ENCODE peak calls at places on chromosomes 16 and 17, in five cellular contexts. V is breast epithelium, G is MCF 10A, C is GM20000, F is thoracic aorta. I is an unnamed sample.

GRCh38 chr16:28873543-28874201 is 4.6 kb upstream of the ATP2A1 start:
- DNase-seq in F (no peak), V (no peak), C (peak; percentile 81), G (peak; percentile 30), I (no peak)

GRCh38 chr17:34650361-34650760 is 71.0 kb downstream of the TMEM132E start:
- DNase-seq in F (no peak), C (no peak), V (no peak), G (no peak), I (no peak)

GRCh38 chr17:9009096-9009495 is 12.2 kb upstream of the NTN1 start:
- DNase-seq in V (no peak), G (no peak), F (no peak), C (no peak), I (no peak)

GRCh38 chr17:9044796-9045470 is 23.6 kb downstream of the NTN1 start:
- DNase-seq in V (no peak), F (no peak), C (no peak), G (no peak), I (no peak)

GRCh38 chr17:79202476-79202875 is 127.9 kb downstream of the ENGASE start:
- DNase-seq in C (no peak), V (no peak), G (no peak), F (no peak), I (no peak)

GRCh38 chr17:55426851-55427586 is 5.4 kb upstream of the MMD start:
- DNase-seq in F (no peak), G (peak; percentile 56), V (no peak), C (peak; percentile 49), I (no peak)

GRCh38 chr17:35540589-35541404 is 3.3 kb upstream of the SLFN12L start:
- DNase-seq in C (peak; percentile 30), G (peak; percentile 27), F (no peak), V (no peak), I (no peak)

GRCh38 chr16:17304124-17304813 is 166.5 kb downstream of the XYLT1 start:
- DNase-seq in G (no peak), F (no peak), C (no peak), V (peak; percentile 76), I (no peak)

GRCh38 chr17:3889613-3890012 is 3.2 kb downstream of the CAMKK1 start:
- DNase-seq in G (no peak), V (no peak), F (no peak), C (no peak), I (no peak)

GRCh38 chr16:62213763-62214162 is 177.5 kb upstream of the CDH8 start:
- DNase-seq in V (no peak), C (no peak), G (no peak), F (no peak), I (no peak)

GRCh38 chr16:55671206-55671973 is 15.6 kb downstream of the SLC6A2 start:
- DNase-seq in C (no peak), V (no peak), F (no peak), G (no peak), I (no peak)

GRCh38 chr17:29582767-29583166 is 6.7 kb downstream of the GIT1 start:
- DNase-seq in G (no peak), C (no peak), V (no peak), F (no peak), I (no peak)

GRCh38 chr16:16105646-16106045 is 117.6 kb downstream of the ABCC6 start:
- DNase-seq in G (no peak), C (no peak), F (no peak), V (no peak), I (no peak)

GRCh38 chr17:73316919-73317505 is 5.2 kb upstream of the CDC42EP4 start:
- DNase-seq in V (no peak), F (no peak), C (no peak), G (no peak), I (no peak)

GRCh38 chr17:8473451-8474192 is 37.9 kb downstream of the NDEL1 start:
- DNase-seq in C (no peak), V (no peak), G (no peak), F (no peak), I (no peak)

GRCh38 chr16:11047057-11047456 is 102.7 kb downstream of the CLEC16A start:
- DNase-seq in V (no peak), F (no peak), C (no peak), G (no peak), I (no peak)

GRCh38 chr17:16352838-16353701 is at the start of gene CENPV:
- DNase-seq in C (peak; percentile 93), V (no peak), G (peak; percentile 27), F (no peak), I (peak; percentile 79)

GRCh38 chr16:56409195-56409594 is 16.1 kb downstream of the AMFR start:
- DNase-seq in V (no peak), G (peak; percentile 83), F (no peak), C (no peak), I (no peak)

GRCh38 chr16:84619103-84619460 is 1.2 kb upstream of the COTL1 start:
- DNase-seq in V (no peak), F (no peak), C (no peak), G (no peak), I (no peak)

GRCh38 chr17:12047977-12048376 is 27.3 kb downstream of the MAP2K4 start:
- DNase-seq in F (no peak), G (peak; percentile 68), C (no peak), V (no peak), I (no peak)

GRCh38 chr17:69592692-69593350 is 178.3 kb downstream of the MAP2K6 start:
- DNase-seq in V (no peak), G (no peak), C (no peak), F (no peak), I (no peak)

GRCh38 chr16:85202631-85203461 is 90.6 kb upstream of the CIBAR2 start:
- DNase-seq in C (no peak), G (no peak), F (peak; percentile 63), V (peak; percentile 52), I (no peak)

GRCh38 chr17:43401293-43401692 is 2.5 kb downstream of the ARL4D start:
- DNase-seq in G (peak; percentile 86), C (no peak), F (peak; percentile 35), V (no peak), I (no peak)

GRCh38 chr16:74024997-74025396 is 271.6 kb upstream of the PSMD7 start:
- DNase-seq in C (no peak), G (no peak), F (no peak), V (no peak), I (no peak)

GRCh38 chr17:441155-441950 is 88.7 kb upstream of the RPH3AL start:
- DNase-seq in F (no peak), C (no peak), V (no peak), G (no peak), I (no peak)

GRCh38 chr17:436571-436970 is 84.0 kb upstream of the RPH3AL start:
- DNase-seq in C (no peak), V (no peak), F (no peak), G (no peak), I (no peak)

GRCh38 chr17:443109-443508 is 90.5 kb upstream of the RPH3AL start:
- DNase-seq in F (no peak), C (no peak), V (no peak), G (no peak), I (no peak)

GRCh38 chr17:438191-438590 is 85.6 kb upstream of the RPH3AL start:
- DNase-seq in G (no peak), C (no peak), F (no peak), V (no peak), I (no peak)

DNA sequence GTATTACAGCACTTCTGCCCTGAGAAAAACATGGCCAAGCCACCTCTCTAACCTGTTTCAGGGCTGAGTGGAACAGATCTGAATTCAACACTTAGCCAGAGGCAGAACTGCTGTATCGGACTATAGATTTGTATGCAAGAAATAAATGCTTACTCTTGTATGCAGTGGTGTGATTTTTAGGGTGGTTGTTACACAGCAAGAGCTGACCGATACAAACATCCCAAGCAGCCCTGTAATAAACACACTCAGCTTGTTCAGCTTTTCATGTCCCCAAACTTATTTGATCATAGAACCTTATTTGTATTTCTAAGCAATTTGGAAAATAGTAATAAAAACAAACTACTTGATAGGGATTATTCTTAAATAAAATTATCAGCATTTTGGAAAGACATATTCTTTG is 84.9 kb upstream of the RPH3AL start:
- DNase-seq in F (no peak), V (no peak), G (no peak), C (no peak), I (no peak)
- TF ChIP-seq CTCF in F (no peak), V (no peak), G (no peak), C (no peak), I (no peak)

DNA sequence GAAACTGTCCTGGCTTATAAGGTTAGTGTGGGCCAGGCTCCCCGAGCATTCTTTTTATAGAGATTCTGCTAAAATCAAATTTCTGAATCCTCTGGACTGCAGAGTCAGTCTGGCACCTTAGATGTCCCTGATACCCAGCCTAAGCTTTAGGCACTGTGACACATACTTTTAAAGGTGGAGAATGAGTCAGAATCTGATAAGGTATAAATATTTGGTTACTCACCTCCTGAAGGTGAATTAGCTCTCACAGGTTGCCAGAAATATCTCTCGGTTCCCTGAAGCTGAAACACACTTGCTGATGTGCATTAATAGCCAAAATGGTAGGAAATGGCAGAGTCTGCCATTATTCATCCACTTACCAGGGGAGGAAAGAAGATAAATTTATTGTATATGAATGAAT is 446.9 kb downstream of the UTP18 start:
- DNase-seq in G (peak; percentile 22), F (no peak), V (no peak), C (no peak), I (no peak)
- TF ChIP-seq CTCF in G (no peak), F (no peak), V (no peak), C (no peak), I (no peak)

GRCh38 chr16:66167564-66168291 is 198.8 kb upstream of the CDH5 start:
- DNase-seq in V (no peak), C (no peak), G (no peak), F (no peak), I (no peak)
- TF ChIP-seq CTCF in V (no peak), C (no peak), G (no peak), F (no peak), I (peak; percentile 20)

GRCh38 chr16:88453621-88454314 is 688 bp downstream of the ZFPM1 start:
- DNase-seq in C (no peak), F (no peak), V (no peak), G (no peak), I (no peak)

GRCh38 chr16:88456356-88457292 is 3.5 kb downstream of the ZFPM1 start:
- DNase-seq in G (no peak), C (no peak), F (no peak), V (no peak), I (no peak)

GRCh38 chr16:88458039-88458772 is 5.1 kb downstream of the ZFPM1 start:
- DNase-seq in C (no peak), V (no peak), F (no peak), G (no peak), I (no peak)

GRCh38 chr16:88454315-88455057 is 1.4 kb downstream of the ZFPM1 start:
- DNase-seq in C (peak; percentile 63), F (no peak), G (no peak), V (no peak), I (no peak)

DNA sequence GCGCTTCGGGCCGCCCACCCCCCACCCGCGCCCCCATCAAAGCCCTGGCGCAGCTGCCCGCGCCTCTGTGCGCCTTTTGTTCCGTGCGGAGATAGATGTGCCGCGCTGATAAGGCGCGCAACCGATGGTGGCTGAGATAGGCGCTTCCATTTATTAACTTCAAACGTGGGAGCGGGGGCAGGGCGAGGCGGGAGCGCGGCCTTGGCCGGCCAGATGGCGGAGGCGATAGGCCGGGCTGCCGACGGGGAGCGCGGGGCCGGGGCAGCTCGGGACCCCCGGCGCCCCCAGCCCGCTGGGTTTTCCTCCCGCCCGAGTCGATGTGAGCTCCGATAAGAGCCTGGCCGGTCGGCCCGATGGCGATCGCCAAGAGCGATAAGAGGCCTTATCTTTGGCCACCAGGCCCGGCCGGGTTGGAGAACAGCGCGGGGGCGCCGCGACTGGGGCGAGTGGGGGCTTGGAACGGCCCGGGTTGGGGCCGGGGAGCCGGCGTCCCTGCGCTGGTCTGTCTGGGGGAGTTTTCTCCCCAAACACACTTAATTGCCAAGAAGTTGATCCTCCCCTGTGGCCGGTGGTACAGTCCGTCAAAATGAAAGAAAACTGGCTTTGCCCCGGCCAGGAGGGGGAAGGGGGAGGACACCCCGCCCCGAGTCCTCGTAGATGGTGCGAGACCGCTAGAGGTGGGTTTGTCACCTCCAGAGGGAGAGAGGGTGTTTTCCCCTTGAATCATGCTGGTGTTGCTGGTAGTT is 2.7 kb downstream of the ZFPM1 start:
- DNase-seq in F (no peak), V (no peak), C (peak; percentile 93), G (no peak), I (no peak)
- TF ChIP-seq CTCF in F (no peak), V (no peak), C (no peak), G (no peak), I (no peak)